ENCODE peak calls at places on chromosomes 2 and 18, in four cellular contexts. R, P, D and J are unnamed samples.

GRCh38 chr18:39555511-39555910 is 1989.9 kb upstream of the CELF4 start:
- DNase-seq in P (no peak), D (no peak), R (peak), J (peak)

GRCh38 chr2:160575363-160575762 is 81.8 kb upstream of the RBMS1 start:
- DNase-seq in R (no peak), P (no peak), D (no peak), J (no peak)

GRCh38 chr2:235493775-235494715 is at the start of gene AGAP1:
- DNase-seq in D (peak), R (peak), P (peak), J (peak)

GRCh38 chr2:166314022-166314759 is 61.6 kb downstream of the SCN9A start:
- DNase-seq in R (peak), D (no peak), P (peak), J (peak)

GRCh38 chr18:70377317-70377799 is 88.5 kb downstream of the SOCS6 start:
- DNase-seq in R (peak), P (no peak), D (no peak), J (no peak)

GRCh38 chr2:68870215-68870614 is 982 bp downstream of the BMP10 start:
- DNase-seq in P (no peak), R (no peak), D (no peak), J (no peak)

GRCh38 chr2:33806041-33806440 is 206.9 kb upstream of the FAM98A start:
- DNase-seq in P (no peak), R (no peak), D (no peak), J (no peak)

GRCh38 chr18:12325726-12326245 is 17.7 kb downstream of the TUBB6 start:
- DNase-seq in D (no peak), R (no peak), P (no peak), J (no peak)

GRCh38 chr2:130328710-130329109 is 14.0 kb upstream of the IMP4 start:
- DNase-seq in R (peak), P (no peak), D (no peak), J (no peak)

GRCh38 chr2:112848833-112849232 is 12.3 kb upstream of the IL1B start:
- DNase-seq in R (no peak), D (no peak), P (no peak), J (no peak)

GRCh38 chr2:20633794-20634259 is 17.1 kb downstream of the HS1BP3 start:
- DNase-seq in P (peak), D (peak), R (no peak), J (no peak)

DNA sequence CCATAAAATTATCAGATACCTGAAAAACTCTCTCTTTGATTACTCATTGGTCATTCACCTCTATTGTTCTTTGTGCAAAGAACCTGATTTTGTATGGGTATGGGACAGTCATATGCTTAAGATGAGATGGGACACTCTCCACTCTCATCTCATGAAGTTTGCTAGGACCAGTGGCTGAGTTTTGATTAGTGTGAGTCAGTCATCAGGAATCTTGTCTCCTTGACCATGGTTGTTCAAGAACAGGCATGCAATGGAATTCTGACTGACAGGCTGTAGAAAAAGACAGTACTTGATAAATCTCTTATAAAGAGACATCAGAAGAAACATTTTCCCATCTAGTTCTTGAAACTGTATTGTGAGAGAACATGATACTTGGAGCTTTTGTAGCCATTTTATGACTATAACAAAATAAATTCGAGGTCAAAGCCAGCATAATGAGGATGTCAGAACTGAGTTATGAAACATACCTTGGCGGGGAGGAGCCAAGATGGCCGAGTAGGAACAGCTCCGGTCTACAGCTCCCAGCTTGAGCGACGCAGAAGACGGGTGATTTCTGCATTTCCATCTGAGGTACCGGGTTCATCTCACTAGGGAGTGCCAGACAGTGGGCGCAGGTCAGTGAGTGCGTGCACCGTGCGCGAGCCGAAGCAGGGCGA is 367.0 kb downstream of the NR4A2 start:
- DNase-seq in D (no peak), P (no peak), R (no peak), J (no peak)
- H3K4me3 ChIP-seq in D (no peak), P (no peak), R (no peak), J (no peak)

GRCh38 chr2:218908721-218909619 is 28.3 kb downstream of the WNT10A start:
- DNase-seq in R (peak), D (peak), P (peak), J (peak)
- H3K4me3 ChIP-seq in R (peak), D (peak), P (peak), J (peak)

DNA sequence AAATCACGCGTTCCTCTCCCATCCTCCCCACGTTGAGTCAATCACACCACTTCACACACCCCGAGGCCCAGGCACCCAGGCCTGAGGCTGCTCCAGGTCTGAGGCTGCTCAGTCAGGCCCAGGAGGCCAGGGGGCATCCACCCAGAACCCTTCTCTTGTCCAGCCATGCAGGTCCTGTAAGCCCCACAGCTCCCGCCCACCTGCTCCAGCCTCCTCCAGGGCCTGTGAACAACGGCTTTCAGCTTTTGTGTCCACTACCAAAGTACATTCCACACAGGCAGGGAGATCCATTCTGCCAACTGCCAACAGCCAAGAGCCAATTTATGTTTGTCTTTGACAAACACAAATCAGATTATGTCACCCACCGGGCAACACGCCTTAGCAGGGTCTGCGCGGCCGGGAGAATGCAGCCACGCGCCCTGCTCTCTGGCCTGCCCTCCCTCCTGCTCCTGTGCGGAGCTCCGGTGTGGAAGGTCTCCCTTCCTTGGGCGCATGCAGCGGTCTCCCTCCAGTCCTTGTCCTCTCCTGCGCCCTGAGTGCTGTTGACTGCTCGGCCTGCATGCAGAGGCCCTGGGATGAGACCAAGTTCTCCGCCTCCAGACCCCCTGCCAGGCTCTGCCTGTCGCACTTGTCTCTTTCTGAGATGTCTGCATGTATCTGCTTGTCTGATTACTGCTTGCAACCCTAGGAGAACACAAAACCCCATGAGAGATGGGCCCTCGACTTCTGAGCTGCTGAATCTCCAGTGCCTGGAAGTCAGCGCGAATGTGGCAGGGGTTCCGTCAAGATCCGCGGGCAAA is 146.6 kb downstream of the ZNF516 start:
- DNase-seq in R (no peak), P (no peak), D (peak), J (no peak)
- H3K4me3 ChIP-seq in R (no peak), P (no peak), D (no peak), J (no peak)

GRCh38 chr2:230231251-230231650 is 5.7 kb downstream of the SP140 start:
- DNase-seq in P (no peak), R (no peak), D (no peak), J (no peak)
- H3K4me3 ChIP-seq in P (no peak), R (no peak), D (no peak), J (no peak)

DNA sequence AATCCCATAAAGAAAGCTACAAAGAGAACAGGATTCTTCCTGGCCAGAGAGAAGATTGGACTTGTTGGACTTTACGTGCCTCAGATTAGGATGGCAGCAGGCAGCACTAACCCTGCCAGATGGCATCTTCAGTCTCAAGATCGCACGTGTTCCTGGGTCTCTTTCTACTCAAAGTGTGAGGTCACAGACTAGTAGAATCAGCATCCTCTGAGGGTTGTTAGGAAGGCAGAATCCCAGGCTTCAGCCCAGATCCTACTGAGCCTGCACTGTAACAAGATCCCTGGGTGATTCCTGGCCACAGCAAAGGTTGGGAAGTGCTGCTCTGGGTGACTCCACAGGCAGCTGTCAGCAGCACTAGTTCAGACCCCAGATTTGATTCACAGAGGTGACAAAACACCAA is 39.4 kb downstream of the EPAS1 start:
- DNase-seq in P (no peak), R (peak), D (no peak), J (no peak)
- H3K4me3 ChIP-seq in P (no peak), R (no peak), D (no peak), J (no peak)